ENCODE peak calls at places on chromosomes 2 and 18, in six cellular contexts. D is IMR-90, A is neuronal stem cell, Y is H1, E is mesenchymal stem cell, S is trophoblast cell. C is an unnamed sample.

GRCh38 chr2:37464064-37464463 is 119.6 kb downstream of the QPCT start:
- DNase-seq in S (no peak), Y (no peak), D (no peak), A (no peak), E (no peak), C (no peak)

GRCh38 chr2:176446718-176447414 is 177.6 kb downstream of the MTX2 start:
- DNase-seq in S (no peak), D (peak), Y (no peak), E (peak), A (no peak), C (no peak)

GRCh38 chr2:121303531-121304263 is 18.7 kb upstream of the TFCP2L1 start:
- DNase-seq in A (no peak), Y (no peak), D (no peak), E (no peak), S (no peak), C (no peak)

GRCh38 chr2:46320141-46320567 is 22.9 kb downstream of the EPAS1 start:
- DNase-seq in D (no peak), A (no peak), Y (no peak), E (peak), S (no peak), C (no peak)

GRCh38 chr2:175698076-175698475 is 304.0 kb downstream of the LNPK start:
- DNase-seq in D (no peak), Y (no peak), E (no peak), A (no peak), S (no peak), C (no peak)

GRCh38 chr2:69965756-69966447 is 4.5 kb upstream of the ASPRV1 start:
- DNase-seq in E (no peak), Y (no peak), D (no peak), S (peak), A (no peak), C (no peak)

GRCh38 chr2:176134978-176135575 is 5.6 kb downstream of the HOXD8 start:
- DNase-seq in Y (no peak), E (no peak), S (no peak), A (no peak), D (no peak), C (no peak)

GRCh38 chr2:86788881-86789686 is 1.6 kb downstream of the CD8A start:
- DNase-seq in D (no peak), E (no peak), A (no peak), S (no peak), Y (no peak), C (peak)

GRCh38 chr2:158973511-158973956 is 5.1 kb downstream of the TANC1 start:
- DNase-seq in A (no peak), S (no peak), Y (no peak), E (no peak), D (peak), C (no peak)

GRCh38 chr2:112694182-112694581 is 26.6 kb upstream of the NT5DC4 start:
- DNase-seq in Y (no peak), D (no peak), S (no peak), A (no peak), E (no peak), C (no peak)

GRCh38 chr18:2050016-2050415 is 521.3 kb downstream of the METTL4 start:
- DNase-seq in S (no peak), D (no peak), A (no peak), Y (no peak), E (no peak), C (no peak)

GRCh38 chr2:128452536-128453530 is 134.2 kb upstream of the HS6ST1 start:
- DNase-seq in A (no peak), Y (no peak), D (no peak), E (no peak), S (no peak), C (peak)

GRCh38 chr18:8937112-8937641 is 165.3 kb upstream of the NDUFV2 start:
- DNase-seq in D (peak), E (no peak), S (peak), Y (no peak), A (no peak), C (no peak)

GRCh38 chr18:54957987-54958386 is 1.3 kb downstream of the CCDC68 start:
- DNase-seq in A (no peak), E (peak), Y (no peak), D (peak), S (no peak), C (no peak)

GRCh38 chr2:127049927-127050802 is 56.8 kb downstream of the BIN1 start:
- DNase-seq in A (peak), Y (peak), D (peak), S (no peak), E (peak), C (peak)

GRCh38 chr2:886072-887022 is 64.3 kb upstream of the SNTG2 start:
- DNase-seq in S (no peak), D (no peak), Y (no peak), E (no peak), A (no peak), C (peak)

GRCh38 chr2:236033462-236033861 is 134.7 kb downstream of the GBX2 start:
- DNase-seq in Y (no peak), S (no peak), E (no peak), D (no peak), A (no peak), C (no peak)

GRCh38 chr2:2413525-2413924 is 82.5 kb upstream of the MYT1L start:
- DNase-seq in Y (no peak), E (no peak), A (no peak), S (no peak), D (no peak), C (no peak)

GRCh38 chr18:23380001-23380550 is 73.0 kb upstream of the RIOK3 start:
- DNase-seq in A (no peak), S (peak), Y (no peak), D (peak), E (peak), C (no peak)

GRCh38 chr2:9800975-9801723 is 42.1 kb upstream of the TAF1B start:
- DNase-seq in D (peak), Y (no peak), S (peak), A (no peak), E (peak), C (no peak)

GRCh38 chr2:69238449-69239031 is 148.5 kb downstream of the GFPT1 start:
- DNase-seq in S (no peak), E (peak), D (peak), A (no peak), Y (no peak), C (no peak)

GRCh38 chr2:30661173-30662107 is 145.8 kb downstream of the CAPN13 start:
- DNase-seq in Y (no peak), A (no peak), S (no peak), E (peak), D (peak), C (peak)

GRCh38 chr2:24508878-24509277 is 17.8 kb downstream of the NCOA1 start:
- DNase-seq in Y (no peak), S (no peak), D (no peak), A (no peak), E (peak), C (no peak)

GRCh38 chr2:8285081-8285480 is 396.8 kb upstream of the ID2 start:
- DNase-seq in D (no peak), S (no peak), Y (no peak), E (peak), A (no peak), C (peak)

GRCh38 chr2:64906853-64907536 is 82.2 kb upstream of the SLC1A4 start:
- DNase-seq in A (no peak), D (no peak), E (no peak), S (no peak), Y (no peak), C (no peak)
- H3K14ac ChIP-seq in A (no peak), D (no peak), E (no peak), S (no peak), Y (no peak), C (no peak)

GRCh38 chr2:10812362-10813084 is at the start of gene PDIA6:
- DNase-seq in E (peak), A (peak), D (peak), Y (peak), S (peak), C (peak)
- H2BK120ac ChIP-seq in E (peak), A (no peak), D (no peak), Y (no peak), S (peak), C (no peak)

GRCh38 chr2:219772103-219772502 is 144.7 kb downstream of the SLC4A3 start:
- DNase-seq in A (no peak), Y (no peak), S (no peak), E (no peak), D (no peak), C (no peak)

GRCh38 chr2:219775506-219775905 is 148.1 kb downstream of the SLC4A3 start:
- DNase-seq in A (no peak), S (no peak), E (no peak), D (no peak), Y (no peak), C (no peak)

GRCh38 chr2:219772697-219773096 is 145.3 kb downstream of the SLC4A3 start:
- DNase-seq in S (no peak), D (no peak), Y (no peak), A (no peak), E (no peak), C (no peak)

GRCh38 chr2:219778189-219778588 is 150.8 kb downstream of the SLC4A3 start:
- DNase-seq in Y (no peak), D (no peak), S (no peak), A (no peak), E (no peak), C (no peak)

DNA sequence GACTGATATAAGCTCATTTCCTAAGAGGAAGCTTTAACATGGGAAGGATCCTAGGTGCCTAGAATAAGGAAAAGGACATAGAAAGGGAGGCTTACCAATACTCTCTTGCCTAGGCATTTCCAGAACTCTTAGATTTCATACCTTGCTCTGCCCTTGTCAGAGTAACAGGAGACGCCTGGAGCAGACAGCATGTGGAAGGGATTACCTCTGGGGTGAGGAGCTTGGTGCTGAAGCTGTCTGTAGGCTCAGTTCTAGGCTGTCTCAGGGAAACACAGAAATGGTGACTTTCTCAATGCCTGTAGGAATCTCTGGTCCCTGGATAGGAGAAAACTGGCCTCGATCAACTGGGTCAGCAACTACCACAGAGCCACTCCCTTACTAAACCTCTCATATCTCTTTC is 150.0 kb downstream of the SLC4A3 start:
- DNase-seq in E (no peak), D (no peak), S (no peak), A (no peak), Y (no peak), C (no peak)
- H3K14ac ChIP-seq in E (no peak), D (no peak), S (no peak), A (no peak), Y (no peak), C (no peak)

GRCh38 chr18:46097853-46098615 is at the start of gene ATP5F1A:
- DNase-seq in E (peak), S (peak), D (peak), Y (no peak), A (peak), C (peak)
- H2BK120ac ChIP-seq in E (peak), S (peak), D (peak), Y (peak), A (peak), C (peak)

DNA sequence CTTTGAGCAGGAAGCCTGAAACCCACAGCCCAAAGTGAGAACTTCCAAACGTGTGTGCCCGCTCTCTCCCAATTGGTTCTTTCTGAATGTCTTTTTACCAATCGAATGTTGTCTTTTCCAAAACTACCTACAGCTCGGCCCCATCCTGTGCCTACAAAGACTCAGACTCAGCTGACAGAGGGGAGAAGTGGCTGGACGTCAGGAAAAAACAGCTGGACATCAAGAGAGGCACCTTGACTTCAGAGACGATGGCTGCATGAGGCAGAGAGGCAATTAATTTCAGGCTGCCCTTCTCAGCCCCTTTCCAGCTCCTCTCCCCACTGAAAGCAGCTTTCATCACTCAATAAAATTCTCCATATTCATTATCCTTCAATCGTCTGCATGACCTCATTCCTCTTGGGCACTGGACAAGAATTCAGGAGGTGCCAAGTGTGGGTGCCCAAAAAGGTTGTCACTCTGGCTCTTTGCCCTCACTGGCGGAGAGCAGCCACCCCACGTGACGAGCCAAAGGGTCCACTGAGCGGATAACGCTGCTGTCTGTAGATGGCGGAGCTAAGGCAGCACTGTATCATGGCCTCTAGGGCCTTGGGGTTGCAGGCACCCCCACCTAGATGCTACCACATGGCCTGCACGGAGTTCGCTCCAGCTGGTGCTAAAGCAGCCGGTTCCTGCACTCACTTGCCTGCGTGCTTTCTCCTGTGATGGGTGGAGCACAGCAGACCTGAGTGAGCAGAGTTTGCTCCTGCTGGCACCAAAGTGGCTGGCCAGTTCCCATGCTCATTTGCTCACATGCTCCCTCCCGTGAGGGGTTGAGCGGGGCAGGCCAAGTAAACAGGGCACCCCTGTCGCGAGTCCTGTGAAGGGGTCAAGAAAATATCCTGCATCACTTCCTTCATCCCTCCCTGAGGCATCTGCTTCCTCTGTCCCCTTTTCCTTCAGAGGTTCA is 37.9 kb downstream of the FAM210A start:
- DNase-seq in A (no peak), D (no peak), Y (no peak), E (no peak), S (no peak), C (no peak)
- H3K14ac ChIP-seq in A (peak), D (no peak), Y (no peak), E (no peak), S (no peak), C (peak)

GRCh38 chr18:31100598-31101147 is 1.5 kb downstream of the DSC2 start:
- DNase-seq in E (peak), S (no peak), A (peak), Y (no peak), D (no peak), C (peak)
- H2BK120ac ChIP-seq in E (no peak), S (peak), A (no peak), Y (no peak), D (no peak), C (no peak)